ENCODE peak calls at places on chromosomes 5 and 9, in five cellular contexts. I is activated CD8-positive, alpha-beta memory T cell treated with anti-CD3 and anti-CD28 coated beads, Interleukin-2, amount 10 ng/mL, durations not matched to agents 7 days and 5 days; U is activated CD4-positive, alpha-beta T cell treated with anti-CD3 and anti-CD28 coated beads, Interleukin-2, amount 50 U/mL, for 1 hour; O is natural killer cell; W is T-helper 17 cell. M is an unnamed sample.

GRCh38 chr5:42419294-42419693 is 3.9 kb upstream of the GHR start:
- DNase-seq in I (no peak), U (no peak), O (no peak), W (no peak), M (no peak)

GRCh38 chr5:33043598-33043997 is 332.5 kb downstream of the NPR3 start:
- DNase-seq in I (no peak), U (no peak), O (no peak), W (no peak), M (no peak)

GRCh38 chr5:11719888-11720481 is 184.3 kb downstream of the CTNND2 start:
- DNase-seq in I (no peak), U (no peak), O (peak), W (no peak), M (peak)

GRCh38 chr5:100856462-100856861 is 46.6 kb downstream of the ST8SIA4 start:
- DNase-seq in I (no peak), U (no peak), O (no peak), W (no peak), M (no peak)

GRCh38 chr9:115989816-115990215 is 163.8 kb upstream of the PAPPA start:
- DNase-seq in I (no peak), U (no peak), O (no peak), W (no peak), M (no peak)

GRCh38 chr5:109062669-109063068 is 315.0 kb downstream of the FER start:
- DNase-seq in I (no peak), U (no peak), O (no peak), W (no peak), M (no peak)

GRCh38 chr5:72232838-72233237 is 87.2 kb downstream of the MRPS27 start:
- DNase-seq in I (no peak), U (no peak), O (no peak), W (no peak), M (no peak)

GRCh38 chr9:126883636-126884035 is 23.2 kb downstream of the ZBTB34 start:
- DNase-seq in I (no peak), U (no peak), O (no peak), W (no peak), M (no peak)

GRCh38 chr5:77396017-77396416 is 96.1 kb downstream of the WDR41 start:
- DNase-seq in I (no peak), U (no peak), O (no peak), W (no peak), M (no peak)

GRCh38 chr9:94150890-94151660 is 66.8 kb downstream of the PTPDC1 start:
- DNase-seq in I (no peak), U (no peak), O (no peak), W (no peak), M (peak)

GRCh38 chr9:18594837-18595236 is 120.9 kb downstream of the ADAMTSL1 start:
- DNase-seq in I (no peak), U (no peak), O (no peak), W (no peak), M (no peak)

GRCh38 chr9:95023217-95024003 is 294.1 kb downstream of the FANCC start:
- DNase-seq in I (no peak), U (no peak), O (no peak), W (no peak), M (peak)

M was measured in HepG2.